ENCODE peak calls at places on chromosomes 2 and 18, in six cellular contexts. U is GM12878, S is H1, Q is HepG2, G is GM23338, D is K562. H is an unnamed sample.

GRCh38 chr2:154013514-154013913 is 141.8 kb downstream of the GALNT13 start:
- DNase-seq in S (no peak), D (no peak), Q (no peak), G (no peak), U (no peak), H (no peak)

GRCh38 chr18:3447035-3447894 is 2.7 kb upstream of the TGIF1 start:
- DNase-seq in U (no peak), G (peak), D (peak), S (no peak), Q (no peak), H (peak)

GRCh38 chr2:136008205-136008865 is 22.9 kb upstream of the DARS1 start:
- DNase-seq in U (no peak), S (no peak), Q (no peak), G (no peak), D (no peak), H (no peak)

GRCh38 chr2:62461017-62461553 is 44.9 kb downstream of the TMEM17 start:
- DNase-seq in Q (no peak), U (no peak), S (no peak), G (no peak), D (no peak), H (no peak)

GRCh38 chr18:11752116-11752911 is 63.2 kb downstream of the GNAL start:
- DNase-seq in G (peak), D (peak), U (no peak), Q (no peak), S (no peak), H (peak)

GRCh38 chr2:150388289-150388625 is 99.2 kb downstream of the RND3 start:
- DNase-seq in Q (no peak), D (no peak), U (no peak), G (no peak), S (no peak), H (no peak)

GRCh38 chr2:207093234-207093633 is 72.5 kb downstream of the KLF7 start:
- DNase-seq in D (no peak), G (peak), S (no peak), Q (no peak), U (no peak), H (peak)

GRCh38 chr2:160752475-160753330 is 259.1 kb upstream of the RBMS1 start:
- DNase-seq in D (no peak), G (peak), Q (no peak), S (no peak), U (no peak), H (peak)

GRCh38 chr2:216787851-216788250 is 72.0 kb downstream of the TNP1 start:
- DNase-seq in D (no peak), U (no peak), S (no peak), G (no peak), Q (no peak), H (no peak)

GRCh38 chr2:216786676-216787075 is 73.2 kb downstream of the TNP1 start:
- DNase-seq in D (no peak), G (no peak), U (no peak), Q (no peak), S (no peak), H (no peak)

GRCh38 chr2:216791303-216791702 is 68.6 kb downstream of the TNP1 start:
- DNase-seq in S (no peak), U (no peak), G (no peak), D (no peak), Q (no peak), H (no peak)

GRCh38 chr2:216792222-216793001 is 67.5 kb downstream of the TNP1 start:
- DNase-seq in U (no peak), G (peak), S (no peak), Q (no peak), D (peak), H (no peak)

DNA sequence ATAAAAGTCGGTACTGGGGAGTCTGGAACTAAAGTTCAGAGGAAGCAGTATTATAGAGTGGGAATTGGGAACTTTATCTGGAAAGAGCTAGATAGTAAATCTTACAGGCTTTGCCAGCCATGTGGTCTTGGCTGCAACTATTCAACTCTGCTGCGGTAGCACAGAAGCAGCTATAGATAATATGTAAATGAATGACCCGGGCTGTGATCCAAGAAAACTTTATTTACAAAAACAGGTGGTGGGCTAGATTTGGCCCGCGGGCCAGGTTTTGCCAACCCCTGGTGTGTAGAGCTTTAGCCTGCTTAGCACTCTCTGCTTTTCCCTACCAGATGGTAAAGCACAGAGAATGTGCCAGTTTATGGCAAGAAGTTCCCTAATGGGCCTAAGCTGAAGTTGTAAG is 70.8 kb downstream of the TNP1 start:
- DNase-seq in D (peak), Q (no peak), G (no peak), S (no peak), U (no peak), H (no peak)
- TF ChIP-seq CREB1 in D (no peak), Q (no peak), G (no peak), S (no peak), U (no peak), H (no peak)

GRCh38 chr2:196404276-196404675 is 232.9 kb upstream of the STK17B start:
- DNase-seq in U (no peak), S (no peak), D (no peak), Q (no peak), G (no peak), H (no peak)

GRCh38 chr2:196403471-196403870 is 232.1 kb upstream of the STK17B start:
- DNase-seq in D (no peak), Q (no peak), G (no peak), U (no peak), S (no peak), H (no peak)

DNA sequence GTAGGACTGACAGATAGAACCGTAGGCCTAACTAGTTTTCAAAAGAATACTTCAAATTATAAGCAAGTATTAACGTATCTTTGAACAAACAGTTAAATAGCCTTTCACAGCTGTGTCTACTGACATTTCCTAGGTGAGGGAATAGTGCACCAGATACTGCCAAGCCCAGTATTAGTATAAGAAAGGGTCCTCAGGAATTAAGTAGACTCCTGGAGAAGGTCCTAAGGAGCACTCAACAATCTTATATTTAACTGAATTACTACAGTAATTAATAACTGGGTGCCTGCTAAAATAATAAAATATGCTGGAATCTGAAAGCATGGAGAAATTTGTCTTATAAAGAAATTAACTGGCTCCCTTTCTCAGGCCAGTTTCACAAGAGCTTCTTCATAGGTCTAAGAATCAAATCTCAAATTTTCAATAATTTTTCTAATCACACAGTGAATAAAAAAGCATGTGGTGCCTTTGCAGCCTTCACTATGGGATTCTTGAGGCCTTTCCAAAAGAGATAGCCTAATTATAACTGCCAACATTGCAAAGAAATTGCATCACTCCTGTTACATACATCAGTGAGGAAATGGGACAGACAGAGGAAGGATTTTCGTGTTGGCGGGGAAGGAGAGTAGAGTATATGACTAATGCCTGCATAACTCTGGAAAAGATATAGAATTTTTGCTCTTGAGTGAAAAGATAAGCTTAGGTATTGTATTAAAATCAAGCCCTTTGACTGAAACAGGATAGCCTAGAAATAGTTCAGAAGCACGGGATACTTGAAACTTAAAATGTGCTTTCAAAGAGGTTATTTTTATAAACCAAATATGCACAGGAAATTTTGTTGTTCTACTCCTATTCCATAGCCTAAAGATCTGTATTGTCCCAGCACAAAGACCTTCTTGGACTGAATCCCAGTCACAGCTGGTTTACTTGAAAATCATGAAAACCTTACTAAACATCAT is 228.6 kb upstream of the STK17B start:
- DNase-seq in G (no peak), U (no peak), S (no peak), Q (no peak), D (peak), H (no peak)
- TF ChIP-seq CREB1 in G (no peak), U (no peak), S (no peak), Q (no peak), D (no peak), H (no peak)

GRCh38 chr2:60725466-60725865 is 30.6 kb upstream of the PAPOLG start:
- DNase-seq in U (no peak), S (no peak), Q (no peak), G (no peak), D (no peak), H (no peak)

DNA sequence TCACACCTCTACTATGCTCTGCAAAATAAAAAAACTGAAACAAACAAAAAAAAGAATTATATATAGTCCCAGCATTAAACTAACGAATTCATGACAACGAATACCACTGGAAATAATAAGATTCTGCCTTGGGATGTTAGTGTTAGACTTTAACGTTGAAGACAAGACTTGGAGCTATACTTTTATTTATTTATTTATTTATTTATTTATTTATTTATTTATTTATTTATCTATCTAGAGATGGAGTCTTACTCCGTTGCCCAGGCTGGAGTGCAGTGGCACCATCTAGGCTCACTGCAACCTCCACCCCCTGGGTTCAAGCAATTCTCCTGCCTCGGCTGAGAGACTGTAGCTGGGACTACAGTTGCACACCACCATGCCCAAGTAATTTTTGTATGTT is 27.2 kb upstream of the PAPOLG start:
- DNase-seq in D (no peak), Q (no peak), G (no peak), S (no peak), U (no peak), H (no peak)
- TF ChIP-seq CREB1 in D (no peak), Q (no peak), G (no peak), S (no peak), U (no peak), H (no peak)

GRCh38 chr2:134177351-134177931 is 76.4 kb upstream of the MGAT5 start:
- DNase-seq in Q (no peak), U (no peak), S (no peak), G (peak), D (no peak), H (no peak)
- TF ChIP-seq CREB1 in Q (no peak), U (no peak), S (no peak), G (no peak), D (no peak), H (no peak)

GRCh38 chr2:200158586-200159365 is 147.7 kb upstream of the SPATS2L start:
- DNase-seq in G (no peak), D (no peak), S (no peak), Q (no peak), U (no peak), H (no peak)
- TF ChIP-seq CREB1 in G (no peak), D (no peak), S (no peak), Q (no peak), U (no peak), H (no peak)

DNA sequence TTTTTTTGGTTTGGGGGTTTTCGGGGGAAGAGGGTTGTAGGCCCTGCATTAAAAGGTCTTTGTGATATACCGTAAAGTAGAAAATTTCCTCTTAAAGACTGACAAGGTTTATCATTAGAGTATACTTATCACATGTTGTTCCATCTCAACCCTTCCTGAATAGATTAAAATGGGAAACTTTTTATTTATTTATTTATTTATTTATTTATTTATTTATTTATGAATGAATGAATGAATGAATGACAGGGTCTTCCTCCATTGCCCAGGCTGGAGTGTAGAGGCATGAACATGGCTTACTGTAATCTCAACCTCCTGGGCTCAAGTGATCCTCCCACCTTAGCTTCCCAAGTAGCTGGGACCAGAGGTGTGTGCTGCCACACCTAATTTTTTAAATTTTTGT is 48.5 kb upstream of the SLC3A1 start:
- DNase-seq in G (no peak), D (no peak), U (no peak), Q (no peak), S (no peak), H (no peak)
- TF ChIP-seq CREB1 in G (no peak), D (no peak), U (no peak), Q (no peak), S (no peak), H (no peak)

DNA sequence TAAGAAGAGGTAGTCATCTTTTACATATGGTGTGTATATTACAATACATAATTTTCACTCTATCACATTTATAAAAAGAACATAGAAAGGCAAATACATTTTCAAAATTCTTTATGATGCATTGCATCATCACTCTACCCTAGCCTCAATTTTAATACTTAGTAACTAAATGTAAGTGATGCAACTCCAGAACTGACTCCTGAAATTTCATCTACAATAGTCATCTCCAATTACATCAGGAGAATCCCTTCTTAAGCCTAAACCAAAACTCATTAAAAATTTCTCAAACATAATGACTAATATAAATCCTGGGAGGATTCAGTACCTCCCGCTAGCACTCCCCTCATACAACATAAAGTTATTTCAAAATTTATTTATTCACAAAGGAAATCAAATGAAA is 15.9 kb downstream of the TMX3 start:
- DNase-seq in D (no peak), G (no peak), S (no peak), Q (no peak), U (no peak), H (no peak)
- TF ChIP-seq CREB1 in D (no peak), G (no peak), S (no peak), Q (no peak), U (no peak), H (no peak)

GRCh38 chr18:67770520-67770919 is 254.0 kb upstream of the DSEL start:
- DNase-seq in G (no peak), S (no peak), D (no peak), U (no peak), Q (no peak), H (no peak)

GRCh38 chr18:67771271-67771670 is 254.8 kb upstream of the DSEL start:
- DNase-seq in D (no peak), U (no peak), Q (no peak), G (no peak), S (no peak), H (no peak)

GRCh38 chr18:67766930-67767329 is 250.4 kb upstream of the DSEL start:
- DNase-seq in D (no peak), U (peak), Q (no peak), S (no peak), G (no peak), H (no peak)
- TF ChIP-seq CREB1 in D (no peak), U (no peak), Q (no peak), S (no peak), G (no peak), H (no peak)

DNA sequence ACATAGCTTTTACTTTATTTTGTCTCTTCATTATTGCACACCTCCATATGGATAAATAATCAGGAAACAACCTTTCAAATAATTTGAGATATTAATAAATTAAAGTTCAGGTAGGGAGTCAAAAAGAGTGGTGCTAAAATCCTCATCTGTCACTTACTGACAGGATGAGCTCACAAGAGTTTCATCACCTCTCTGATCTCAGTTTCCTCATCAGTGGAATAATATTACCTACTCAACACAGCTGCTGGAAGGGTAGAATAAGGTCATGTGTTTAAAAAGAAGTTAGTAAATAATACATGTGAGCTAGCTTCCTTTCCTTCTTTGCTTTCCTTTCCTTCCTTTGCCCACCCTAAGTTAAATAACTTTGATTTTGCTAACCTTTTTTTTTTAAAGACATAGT is 61.9 kb downstream of the RDH14 start:
- DNase-seq in Q (no peak), U (no peak), S (no peak), D (no peak), G (no peak), H (no peak)
- TF ChIP-seq CREB1 in Q (no peak), U (no peak), S (no peak), D (no peak), G (no peak), H (no peak)

GRCh38 chr18:31424383-31424988 is 23.1 kb upstream of the DSG3 start:
- DNase-seq in Q (peak), G (peak), D (peak), U (no peak), S (no peak), H (peak)
- TF ChIP-seq CREB1 in Q (no peak), G (no peak), D (no peak), U (no peak), S (no peak), H (no peak)

H was measured in WTC11.